ENCODE peak calls at places on chromosome 22, in four cellular contexts. One of them, this sample, is unnamed.
A peak's percentile ranks its signal among the peaks of the same experiment; 100 is the strongest.

GRCh38 chr22:37961062-37961461 is 7.6 kb downstream of the POLR2F start:
- DNase-seq in SK-N-SH: no peak
- DNase-seq in stimulated activated naive CD8-positive, alpha-beta T cell treated with anti-CD3 and anti-CD28 coated beads, Interleukin-15, amount 100 ng/mL, for 72 hours: no peak
- DNase-seq in GF-D8: no peak
- DNase-seq in this sample: no peak

GRCh38 chr22:31142285-31142684 is 2.0 kb upstream of the PLA2G3 start:
- DNase-seq in SK-N-SH: no peak
- DNase-seq in stimulated activated naive CD8-positive, alpha-beta T cell treated with anti-CD3 and anti-CD28 coated beads, Interleukin-15, amount 100 ng/mL, for 72 hours: no peak
- DNase-seq in GF-D8: no peak
- DNase-seq in this sample: peak; percentile 42

GRCh38 chr22:45972091-45972867 is 4.7 kb downstream of the WNT7B start:
- DNase-seq in SK-N-SH: peak; percentile 67
- DNase-seq in stimulated activated naive CD8-positive, alpha-beta T cell treated with anti-CD3 and anti-CD28 coated beads, Interleukin-15, amount 100 ng/mL, for 72 hours: no peak
- DNase-seq in GF-D8: no peak
- DNase-seq in this sample: no peak

GRCh38 chr22:35629406-35630234 is 12.5 kb upstream of the MB start:
- DNase-seq in SK-N-SH: no peak
- DNase-seq in stimulated activated naive CD8-positive, alpha-beta T cell treated with anti-CD3 and anti-CD28 coated beads, Interleukin-15, amount 100 ng/mL, for 72 hours: peak; percentile 89
- DNase-seq in GF-D8: no peak
- DNase-seq in this sample: peak; percentile 94

GRCh38 chr22:45997077-45997774 is 20.3 kb upstream of the WNT7B start:
- DNase-seq in SK-N-SH: no peak
- DNase-seq in stimulated activated naive CD8-positive, alpha-beta T cell treated with anti-CD3 and anti-CD28 coated beads, Interleukin-15, amount 100 ng/mL, for 72 hours: no peak
- DNase-seq in GF-D8: peak; percentile 89
- DNase-seq in this sample: peak; percentile 98

GRCh38 chr22:41382098-41382578 is 396 bp downstream of the TEF start:
- DNase-seq in SK-N-SH: peak; percentile 87
- DNase-seq in stimulated activated naive CD8-positive, alpha-beta T cell treated with anti-CD3 and anti-CD28 coated beads, Interleukin-15, amount 100 ng/mL, for 72 hours: no peak
- DNase-seq in GF-D8: no peak
- DNase-seq in this sample: no peak

GRCh38 chr22:44496844-44497217 is 1.2 kb downstream of the RTL6 start:
- DNase-seq in SK-N-SH: no peak
- DNase-seq in stimulated activated naive CD8-positive, alpha-beta T cell treated with anti-CD3 and anti-CD28 coated beads, Interleukin-15, amount 100 ng/mL, for 72 hours: no peak
- DNase-seq in GF-D8: no peak
- DNase-seq in this sample: no peak

GRCh38 chr22:19109198-19110063 is 12.8 kb downstream of the DGCR2 start:
- DNase-seq in SK-N-SH: no peak
- DNase-seq in stimulated activated naive CD8-positive, alpha-beta T cell treated with anti-CD3 and anti-CD28 coated beads, Interleukin-15, amount 100 ng/mL, for 72 hours: peak; percentile 50
- DNase-seq in GF-D8: peak; percentile 99
- DNase-seq in this sample: peak; percentile 49

GRCh38 chr22:46934746-46935491 is 172.5 kb downstream of the TBC1D22A start:
- DNase-seq in SK-N-SH: no peak
- DNase-seq in stimulated activated naive CD8-positive, alpha-beta T cell treated with anti-CD3 and anti-CD28 coated beads, Interleukin-15, amount 100 ng/mL, for 72 hours: peak; percentile 41
- DNase-seq in GF-D8: no peak
- DNase-seq in this sample: no peak

GRCh38 chr22:41917906-41918791 is 3.3 kb upstream of the SHISA8 start:
- DNase-seq in SK-N-SH: no peak
- DNase-seq in stimulated activated naive CD8-positive, alpha-beta T cell treated with anti-CD3 and anti-CD28 coated beads, Interleukin-15, amount 100 ng/mL, for 72 hours: no peak
- DNase-seq in GF-D8: peak; percentile 15
- DNase-seq in this sample: peak; percentile 89

GRCh38 chr22:49216579-49216978 is 611.1 kb downstream of the BRD1 start:
- DNase-seq in SK-N-SH: no peak
- DNase-seq in stimulated activated naive CD8-positive, alpha-beta T cell treated with anti-CD3 and anti-CD28 coated beads, Interleukin-15, amount 100 ng/mL, for 72 hours: no peak
- DNase-seq in GF-D8: no peak
- DNase-seq in this sample: peak; percentile 47

GRCh38 chr22:37353839-37354238 is 71.5 kb downstream of the CYTH4 start:
- DNase-seq in SK-N-SH: no peak
- DNase-seq in stimulated activated naive CD8-positive, alpha-beta T cell treated with anti-CD3 and anti-CD28 coated beads, Interleukin-15, amount 100 ng/mL, for 72 hours: no peak
- DNase-seq in GF-D8: no peak
- DNase-seq in this sample: no peak

GRCh38 chr22:22404598-22405284 is 103.8 kb downstream of the ZNF280B start:
- DNase-seq in SK-N-SH: no peak
- DNase-seq in stimulated activated naive CD8-positive, alpha-beta T cell treated with anti-CD3 and anti-CD28 coated beads, Interleukin-15, amount 100 ng/mL, for 72 hours: no peak
- DNase-seq in GF-D8: no peak
- DNase-seq in this sample: no peak

GRCh38 chr22:42177891-42178336 is 47.3 kb upstream of the CYP2D6 start:
- DNase-seq in SK-N-SH: no peak
- DNase-seq in stimulated activated naive CD8-positive, alpha-beta T cell treated with anti-CD3 and anti-CD28 coated beads, Interleukin-15, amount 100 ng/mL, for 72 hours: no peak
- DNase-seq in GF-D8: no peak
- DNase-seq in this sample: no peak

GRCh38 chr22:37326726-37327125 is 44.4 kb downstream of the CYTH4 start:
- DNase-seq in SK-N-SH: no peak
- DNase-seq in stimulated activated naive CD8-positive, alpha-beta T cell treated with anti-CD3 and anti-CD28 coated beads, Interleukin-15, amount 100 ng/mL, for 72 hours: no peak
- DNase-seq in GF-D8: no peak
- DNase-seq in this sample: no peak

GRCh38 chr22:45877651-45878050 is 99.3 kb downstream of the WNT7B start:
- DNase-seq in SK-N-SH: no peak
- DNase-seq in stimulated activated naive CD8-positive, alpha-beta T cell treated with anti-CD3 and anti-CD28 coated beads, Interleukin-15, amount 100 ng/mL, for 72 hours: no peak
- DNase-seq in GF-D8: no peak
- DNase-seq in this sample: no peak

GRCh38 chr22:46128606-46129005 is 21.7 kb upstream of the PPARA start:
- DNase-seq in SK-N-SH: no peak
- DNase-seq in stimulated activated naive CD8-positive, alpha-beta T cell treated with anti-CD3 and anti-CD28 coated beads, Interleukin-15, amount 100 ng/mL, for 72 hours: no peak
- DNase-seq in GF-D8: no peak
- DNase-seq in this sample: no peak

GRCh38 chr22:45538284-45538683 is 35.6 kb downstream of the FBLN1 start:
- DNase-seq in SK-N-SH: no peak
- DNase-seq in stimulated activated naive CD8-positive, alpha-beta T cell treated with anti-CD3 and anti-CD28 coated beads, Interleukin-15, amount 100 ng/mL, for 72 hours: no peak
- DNase-seq in GF-D8: no peak
- DNase-seq in this sample: no peak

GRCh38 chr22:29994941-29995340 is 85.3 kb upstream of the HORMAD2 start:
- DNase-seq in SK-N-SH: no peak
- DNase-seq in stimulated activated naive CD8-positive, alpha-beta T cell treated with anti-CD3 and anti-CD28 coated beads, Interleukin-15, amount 100 ng/mL, for 72 hours: no peak
- DNase-seq in GF-D8: no peak
- DNase-seq in this sample: no peak

GRCh38 chr22:17842386-17842785 is 68.1 kb upstream of the BID start:
- DNase-seq in SK-N-SH: no peak
- DNase-seq in stimulated activated naive CD8-positive, alpha-beta T cell treated with anti-CD3 and anti-CD28 coated beads, Interleukin-15, amount 100 ng/mL, for 72 hours: peak; percentile 36
- DNase-seq in GF-D8: no peak
- DNase-seq in this sample: no peak

GRCh38 chr22:32058656-32059280 is 15.7 kb downstream of the SLC5A1 start:
- DNase-seq in SK-N-SH: no peak
- DNase-seq in stimulated activated naive CD8-positive, alpha-beta T cell treated with anti-CD3 and anti-CD28 coated beads, Interleukin-15, amount 100 ng/mL, for 72 hours: no peak
- DNase-seq in GF-D8: no peak
- DNase-seq in this sample: no peak

GRCh38 chr22:41367680-41368542 is 13.8 kb upstream of the TEF start:
- DNase-seq in SK-N-SH: no peak
- DNase-seq in stimulated activated naive CD8-positive, alpha-beta T cell treated with anti-CD3 and anti-CD28 coated beads, Interleukin-15, amount 100 ng/mL, for 72 hours: no peak
- DNase-seq in GF-D8: peak; percentile 8
- DNase-seq in this sample: no peak

GRCh38 chr22:37484115-37485005 is 1.8 kb downstream of the MFNG start:
- DNase-seq in SK-N-SH: no peak
- DNase-seq in stimulated activated naive CD8-positive, alpha-beta T cell treated with anti-CD3 and anti-CD28 coated beads, Interleukin-15, amount 100 ng/mL, for 72 hours: peak; percentile 84
- DNase-seq in GF-D8: peak; percentile 87
- DNase-seq in this sample: peak; percentile 95

GRCh38 chr22:20967697-20968201 is 694 bp downstream of the AIFM3 start:
- DNase-seq in SK-N-SH: peak; percentile 47
- DNase-seq in stimulated activated naive CD8-positive, alpha-beta T cell treated with anti-CD3 and anti-CD28 coated beads, Interleukin-15, amount 100 ng/mL, for 72 hours: no peak
- DNase-seq in GF-D8: no peak
- DNase-seq in this sample: no peak

GRCh38 chr22:30208631-30209603 is 37.6 kb downstream of the LIF start:
- DNase-seq in SK-N-SH: peak; percentile 61
- DNase-seq in stimulated activated naive CD8-positive, alpha-beta T cell treated with anti-CD3 and anti-CD28 coated beads, Interleukin-15, amount 100 ng/mL, for 72 hours: no peak
- DNase-seq in GF-D8: no peak
- DNase-seq in this sample: peak; percentile 92

GRCh38 chr22:17237031-17237668 is 17.9 kb upstream of the ADA2 start:
- DNase-seq in SK-N-SH: no peak
- DNase-seq in stimulated activated naive CD8-positive, alpha-beta T cell treated with anti-CD3 and anti-CD28 coated beads, Interleukin-15, amount 100 ng/mL, for 72 hours: peak; percentile 25
- DNase-seq in GF-D8: no peak
- DNase-seq in this sample: no peak

GRCh38 chr22:28714043-28714442 is 27.6 kb downstream of the CHEK2 start:
- DNase-seq in SK-N-SH: no peak
- DNase-seq in stimulated activated naive CD8-positive, alpha-beta T cell treated with anti-CD3 and anti-CD28 coated beads, Interleukin-15, amount 100 ng/mL, for 72 hours: peak; percentile 21
- DNase-seq in GF-D8: no peak
- DNase-seq in this sample: no peak

GRCh38 chr22:36197601-36198146 is 3.9 kb downstream of the APOL4 start:
- DNase-seq in SK-N-SH: peak; percentile 50
- DNase-seq in stimulated activated naive CD8-positive, alpha-beta T cell treated with anti-CD3 and anti-CD28 coated beads, Interleukin-15, amount 100 ng/mL, for 72 hours: peak; percentile 50
- DNase-seq in GF-D8: peak; percentile 69
- DNase-seq in this sample: no peak

GRCh38 chr22:20464096-20464614 is 26.5 kb upstream of the SCARF2 start:
- DNase-seq in SK-N-SH: no peak
- DNase-seq in stimulated activated naive CD8-positive, alpha-beta T cell treated with anti-CD3 and anti-CD28 coated beads, Interleukin-15, amount 100 ng/mL, for 72 hours: peak; percentile 74
- DNase-seq in GF-D8: no peak
- DNase-seq in this sample: no peak

GRCh38 chr22:39091136-39092081 is 5.6 kb upstream of the APOBEC3H start:
- DNase-seq in SK-N-SH: no peak
- DNase-seq in stimulated activated naive CD8-positive, alpha-beta T cell treated with anti-CD3 and anti-CD28 coated beads, Interleukin-15, amount 100 ng/mL, for 72 hours: no peak
- DNase-seq in GF-D8: no peak
- DNase-seq in this sample: no peak

GRCh38 chr22:44702479-44703219 is 645 bp downstream of the PRR5 start:
- DNase-seq in SK-N-SH: peak; percentile 59
- DNase-seq in stimulated activated naive CD8-positive, alpha-beta T cell treated with anti-CD3 and anti-CD28 coated beads, Interleukin-15, amount 100 ng/mL, for 72 hours: peak; percentile 45
- DNase-seq in GF-D8: no peak
- DNase-seq in this sample: no peak

GRCh38 chr22:22692707-22693530 is 48.5 kb downstream of the GGTLC2 start:
- DNase-seq in SK-N-SH: peak; percentile 54
- DNase-seq in stimulated activated naive CD8-positive, alpha-beta T cell treated with anti-CD3 and anti-CD28 coated beads, Interleukin-15, amount 100 ng/mL, for 72 hours: peak; percentile 61
- DNase-seq in GF-D8: no peak
- DNase-seq in this sample: no peak

GRCh38 chr22:48536691-48537591 is 1290.7 kb downstream of the BRD1 start:
- DNase-seq in SK-N-SH: no peak
- DNase-seq in stimulated activated naive CD8-positive, alpha-beta T cell treated with anti-CD3 and anti-CD28 coated beads, Interleukin-15, amount 100 ng/mL, for 72 hours: no peak
- DNase-seq in GF-D8: no peak
- DNase-seq in this sample: no peak

GRCh38 chr22:50115693-50116092 is 25.9 kb downstream of the MOV10L1 start:
- DNase-seq in SK-N-SH: peak; percentile 83
- DNase-seq in stimulated activated naive CD8-positive, alpha-beta T cell treated with anti-CD3 and anti-CD28 coated beads, Interleukin-15, amount 100 ng/mL, for 72 hours: no peak
- DNase-seq in GF-D8: no peak
- DNase-seq in this sample: peak; percentile 82

GRCh38 chr22:29002603-29003002 is 59.0 kb downstream of the C22orf31 start:
- DNase-seq in SK-N-SH: peak; percentile 27
- DNase-seq in stimulated activated naive CD8-positive, alpha-beta T cell treated with anti-CD3 and anti-CD28 coated beads, Interleukin-15, amount 100 ng/mL, for 72 hours: no peak
- DNase-seq in GF-D8: no peak
- DNase-seq in this sample: no peak

GRCh38 chr22:25112538-25113253 is 87.0 kb upstream of the CRYBB3 start:
- DNase-seq in SK-N-SH: no peak
- DNase-seq in stimulated activated naive CD8-positive, alpha-beta T cell treated with anti-CD3 and anti-CD28 coated beads, Interleukin-15, amount 100 ng/mL, for 72 hours: no peak
- DNase-seq in GF-D8: no peak
- DNase-seq in this sample: no peak

GRCh38 chr22:38186429-38186828 is 4.8 kb upstream of the PLA2G6 start:
- DNase-seq in SK-N-SH: no peak
- DNase-seq in stimulated activated naive CD8-positive, alpha-beta T cell treated with anti-CD3 and anti-CD28 coated beads, Interleukin-15, amount 100 ng/mL, for 72 hours: no peak
- DNase-seq in GF-D8: no peak
- DNase-seq in this sample: no peak

GRCh38 chr22:36761553-36762240 is 14.2 kb downstream of the IFT27 start:
- DNase-seq in SK-N-SH: no peak
- DNase-seq in stimulated activated naive CD8-positive, alpha-beta T cell treated with anti-CD3 and anti-CD28 coated beads, Interleukin-15, amount 100 ng/mL, for 72 hours: no peak
- DNase-seq in GF-D8: no peak
- DNase-seq in this sample: no peak

GRCh38 chr22:45627489-45628233 is 44.0 kb upstream of the ATXN10 start:
- DNase-seq in SK-N-SH: no peak
- DNase-seq in stimulated activated naive CD8-positive, alpha-beta T cell treated with anti-CD3 and anti-CD28 coated beads, Interleukin-15, amount 100 ng/mL, for 72 hours: no peak
- DNase-seq in GF-D8: no peak
- DNase-seq in this sample: no peak

This sample was measured in posterior vena cava.